ENCODE peak calls at places on chromosomes 11 and 22, in seven cellular contexts. E, C, W, H, R, O and B are unnamed samples.

GRCh38 chr22:30830907-30831306 is 136.2 kb downstream of the OSBP2 start:
- DNase-seq in E (peak; percentile 97), C (no peak), W (peak; percentile 93), H (peak; percentile 32), R (no peak), O (no peak), B (no peak)

GRCh38 chr11:57471496-57471895 is 11.2 kb downstream of the RTN4RL2 start:
- DNase-seq in E (no peak), C (no peak), W (no peak), H (no peak), R (peak; percentile 10), O (no peak), B (no peak)

GRCh38 chr22:22431271-22432220 is 77.0 kb downstream of the ZNF280B start:
- DNase-seq in E (peak; percentile 49), C (peak; percentile 41), W (peak; percentile 26), H (peak; percentile 68), R (peak; percentile 27), O (peak; percentile 86), B (peak; percentile 7)

GRCh38 chr11:59076876-59077571 is 9.1 kb upstream of the GLYATL1B start:
- DNase-seq in E (no peak), C (no peak), W (no peak), H (no peak), R (no peak), O (peak; percentile 71), B (no peak)

GRCh38 chr11:119800619-119801018 is 71.6 kb upstream of the NECTIN1 start:
- DNase-seq in E (no peak), C (no peak), W (no peak), H (no peak), R (no peak), O (no peak), B (no peak)

GRCh38 chr22:39468487-39469325 is 11.9 kb downstream of the MGAT3 start:
- DNase-seq in E (no peak), C (no peak), W (no peak), H (no peak), R (no peak), O (no peak), B (no peak)

GRCh38 chr11:16612801-16613400 is 125.5 kb upstream of the C11orf58 start:
- DNase-seq in E (peak; percentile 43), C (no peak), W (no peak), H (peak; percentile 19), R (peak; percentile 86), O (no peak), B (peak; percentile 35)

GRCh38 chr11:73875380-73875779 is 1.3 kb downstream of the COA4 start:
- DNase-seq in E (no peak), C (no peak), W (no peak), H (no peak), R (no peak), O (no peak), B (no peak)

GRCh38 chr11:57735655-57736298 is 5.5 kb upstream of the SELENOH start:
- DNase-seq in E (no peak), C (no peak), W (no peak), H (no peak), R (no peak), O (no peak), B (no peak)

GRCh38 chr11:33699515-33700424 is 856 bp downstream of the C11orf91 start:
- DNase-seq in E (no peak), C (no peak), W (no peak), H (peak; percentile 62), R (no peak), O (peak; percentile 30), B (no peak)

GRCh38 chr22:27839261-27839660 is 37.7 kb upstream of the MN1 start:
- DNase-seq in E (no peak), C (no peak), W (no peak), H (no peak), R (no peak), O (no peak), B (no peak)